ENCODE peak calls at places on chromosomes 7 and 10, in eight cellular contexts. E, O, A, Y, Q, S, M and U are unnamed samples.

GRCh38 chr7:26735976-26736600 is 128.3 kb downstream of the SKAP2 start:
- DNase-seq in E (no peak), O (no peak), A (no peak), Y (no peak), Q (no peak), S (no peak), M (no peak), U (no peak)

GRCh38 chr7:127865466-127865865 is 165.8 kb downstream of the LRRC4 start:
- DNase-seq in E (no peak), O (no peak), A (peak; percentile 50), Y (peak; percentile 81), Q (no peak), S (peak; percentile 72), M (no peak), U (peak; percentile 65)

GRCh38 chr7:53094827-53095226 is 59.4 kb downstream of the POM121L12 start:
- DNase-seq in E (no peak), O (no peak), A (no peak), Y (no peak), Q (no peak), S (no peak), M (peak; percentile 78), U (no peak)

GRCh38 chr10:110415809-110416208 is 81.9 kb upstream of the DUSP5 start:
- DNase-seq in E (no peak), O (no peak), A (no peak), Y (no peak), Q (no peak), S (no peak), M (peak; percentile 33), U (no peak)

GRCh38 chr7:50595538-50596102 is 30.4 kb upstream of the DDC start:
- DNase-seq in E (no peak), O (peak; percentile 71), A (no peak), Y (peak; percentile 51), Q (no peak), S (peak; percentile 34), M (peak; percentile 33), U (no peak)

GRCh38 chr7:101864039-101864438 is 46.6 kb downstream of the CUX1 start:
- DNase-seq in E (no peak), O (no peak), A (no peak), Y (no peak), Q (no peak), S (no peak), M (no peak), U (no peak)

GRCh38 chr10:58518775-58519174 is 6.1 kb downstream of the BICC1 start:
- DNase-seq in E (no peak), O (no peak), A (no peak), Y (no peak), Q (no peak), S (peak; percentile 31), M (no peak), U (no peak)

GRCh38 chr10:7333995-7334964 is 76.6 kb downstream of the SFMBT2 start:
- DNase-seq in E (no peak), O (no peak), A (no peak), Y (no peak), Q (no peak), S (peak; percentile 45), M (peak; percentile 18), U (no peak)

GRCh38 chr7:127953966-127954365 is 77.3 kb downstream of the LRRC4 start:
- DNase-seq in E (no peak), O (no peak), A (no peak), Y (no peak), Q (no peak), S (no peak), M (no peak), U (no peak)

GRCh38 chr7:35645691-35646090 is 49.2 kb downstream of the HERPUD2 start:
- DNase-seq in E (no peak), O (no peak), A (no peak), Y (no peak), Q (no peak), S (no peak), M (no peak), U (no peak)

GRCh38 chr7:7816084-7816483 is 97.7 kb upstream of the RPA3 start:
- DNase-seq in E (no peak), O (peak; percentile 74), A (no peak), Y (no peak), Q (peak; percentile 41), S (no peak), M (no peak), U (no peak)

GRCh38 chr7:157848508-157849340 is 511.9 kb downstream of the DNAJB6 start:
- DNase-seq in E (no peak), O (no peak), A (no peak), Y (no peak), Q (no peak), S (no peak), M (no peak), U (no peak)
- H3K9me3 ChIP-seq in E (no peaks in the 10 kb centered on the region), O (no peaks in the 10 kb centered on the region), A (no peaks in the 10 kb centered on the region), Y (no peaks in the 10 kb centered on the region), Q (no peaks in the 10 kb centered on the region), S (peaks cover 56% of the 10 kb centered on the region), M (no peaks in the 10 kb centered on the region), U (no peaks in the 10 kb centered on the region)

GRCh38 chr10:29403208-29403607 is 114.3 kb downstream of the LYZL1 start:
- DNase-seq in E (no peak), O (no peak), A (no peak), Y (no peak), Q (no peak), S (no peak), M (no peak), U (no peak)
- H3K9me3 ChIP-seq in E (peaks cover 4% of the 10 kb centered on the region), O (peaks cover 3% of the 10 kb centered on the region), A (peaks cover 6% of the 10 kb centered on the region), Y (no peaks in the 10 kb centered on the region), Q (no peaks in the 10 kb centered on the region), S (peaks cover 5% of the 10 kb centered on the region), M (no peaks in the 10 kb centered on the region), U (peaks cover 3% of the 10 kb centered on the region)

DNA sequence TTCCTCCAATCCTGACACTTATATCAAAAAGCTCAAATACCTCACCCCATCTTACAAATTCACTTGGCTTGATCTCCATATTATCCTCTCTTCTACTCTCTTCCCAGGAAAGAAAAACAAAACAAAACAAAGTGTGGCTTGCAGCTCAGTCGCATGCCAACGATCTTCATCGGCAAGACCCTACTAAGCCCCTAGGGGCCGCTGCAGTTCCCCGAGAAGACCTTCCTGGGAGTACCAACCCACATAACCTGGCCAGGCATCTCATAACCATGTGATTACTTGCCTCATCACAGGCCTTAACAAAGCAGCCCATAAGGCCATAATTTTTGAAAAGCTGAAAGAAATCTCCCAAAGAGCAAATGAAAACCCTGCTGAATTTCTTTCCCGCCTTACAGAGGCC is 103.7 kb downstream of the ZNF92 start:
- DNase-seq in E (no peak), O (no peak), A (no peak), Y (no peak), Q (no peak), S (peak; percentile 5), M (peak; percentile 35), U (no peak)
- H3K9me3 ChIP-seq in E (no peaks in the 10 kb centered on the region), O (no peaks in the 10 kb centered on the region), A (peaks cover 3% of the 10 kb centered on the region), Y (no peaks in the 10 kb centered on the region), Q (no peaks in the 10 kb centered on the region), S (no peaks in the 10 kb centered on the region), M (no peaks in the 10 kb centered on the region), U (no peaks in the 10 kb centered on the region)

GRCh38 chr10:37965006-37965405 is 11.4 kb downstream of the ZNF25 start:
- DNase-seq in E (no peak), O (no peak), A (no peak), Y (no peak), Q (no peak), S (no peak), M (no peak), U (no peak)

GRCh38 chr10:37957841-37958240 is 18.6 kb downstream of the ZNF25 start:
- DNase-seq in E (no peak), O (no peak), A (no peak), Y (no peak), Q (no peak), S (no peak), M (no peak), U (no peak)

DNA sequence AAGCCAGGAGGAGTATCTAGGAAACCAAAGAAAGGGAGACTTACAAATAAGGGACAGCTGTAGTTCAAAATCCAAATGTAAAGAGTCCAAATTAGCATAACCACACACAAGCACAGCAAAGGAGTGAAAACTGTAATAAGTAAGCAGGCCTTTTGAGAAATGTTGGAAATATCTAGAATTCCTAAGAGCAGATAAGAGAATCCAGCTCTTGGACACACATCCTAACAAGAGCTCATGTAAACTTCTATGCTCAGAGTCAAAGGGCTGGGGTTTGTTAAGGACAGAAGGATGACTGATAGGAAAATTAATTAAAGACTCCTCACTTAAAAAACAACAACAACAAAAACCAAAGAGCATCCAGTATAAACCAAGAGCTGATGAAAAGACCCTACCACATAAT is 15.7 kb downstream of the ZNF25 start:
- DNase-seq in E (no peak), O (no peak), A (no peak), Y (no peak), Q (no peak), S (no peak), M (no peak), U (no peak)
- H3K9me3 ChIP-seq in E (peaks cover 13% of the 10 kb centered on the region), O (peaks cover 14% of the 10 kb centered on the region), A (no peaks in the 10 kb centered on the region), Y (no peaks in the 10 kb centered on the region), Q (peaks cover 3% of the 10 kb centered on the region), S (peaks cover 5% of the 10 kb centered on the region), M (no peaks in the 10 kb centered on the region), U (peaks cover 8% of the 10 kb centered on the region)

DNA sequence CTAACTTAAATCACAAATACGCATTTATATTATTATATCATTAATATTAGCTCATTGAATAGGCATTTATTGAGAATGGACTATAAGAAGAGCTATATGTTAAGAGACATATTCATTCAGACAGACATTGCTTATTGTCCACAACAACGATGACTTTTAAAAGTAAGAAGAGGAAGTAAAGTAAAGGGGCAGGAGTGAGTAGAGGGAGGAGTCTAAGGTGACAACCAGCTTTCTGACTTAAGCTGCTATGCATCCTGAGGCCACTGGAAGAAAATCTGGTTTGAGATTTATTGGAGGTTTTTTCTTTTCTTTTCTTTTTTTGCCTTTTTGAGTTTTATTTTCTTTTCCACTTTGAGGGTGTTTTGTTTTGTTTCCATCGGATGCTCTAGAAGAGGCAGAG is 723.5 kb downstream of the GRM8 start:
- DNase-seq in E (no peak), O (no peak), A (no peak), Y (no peak), Q (no peak), S (no peak), M (no peak), U (no peak)
- H3K9me3 ChIP-seq in E (no peaks in the 10 kb centered on the region), O (no peaks in the 10 kb centered on the region), A (no peaks in the 10 kb centered on the region), Y (no peaks in the 10 kb centered on the region), Q (no peaks in the 10 kb centered on the region), S (peaks cover 11% of the 10 kb centered on the region), M (no peaks in the 10 kb centered on the region), U (no peaks in the 10 kb centered on the region)

GRCh38 chr7:159226303-159226702 is 81.6 kb upstream of the VIPR2 start:
- DNase-seq in E (no peak), O (no peak), A (peak; percentile 28), Y (no peak), Q (no peak), S (no peak), M (no peak), U (no peak)
- H3K9me3 ChIP-seq in E (no peaks in the 10 kb centered on the region), O (no peaks in the 10 kb centered on the region), A (no peaks in the 10 kb centered on the region), Y (no peaks in the 10 kb centered on the region), Q (no peaks in the 10 kb centered on the region), S (peaks cover 33% of the 10 kb centered on the region), M (no peaks in the 10 kb centered on the region), U (no peaks in the 10 kb centered on the region)

DNA sequence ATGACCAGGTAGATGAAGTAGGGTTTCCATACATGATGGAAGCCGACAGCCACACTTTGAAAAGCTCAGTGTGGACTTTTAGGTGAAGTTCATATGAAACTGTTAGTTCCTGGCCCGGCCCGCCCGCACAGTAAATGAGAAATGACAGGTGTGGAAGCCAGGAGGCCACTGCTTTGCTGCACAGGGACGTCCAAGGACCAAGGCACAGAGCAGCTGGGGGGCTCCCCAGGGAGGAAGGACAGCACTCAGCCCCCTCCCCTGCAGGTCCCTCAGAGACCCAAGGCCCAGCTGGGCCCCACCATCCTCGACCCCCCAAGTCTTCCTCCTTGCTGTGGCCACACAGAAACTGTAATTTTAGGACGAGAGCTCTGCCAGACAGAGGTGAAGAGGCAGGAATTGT is 219.2 kb downstream of the PTPRN2 start:
- DNase-seq in E (no peak), O (no peak), A (no peak), Y (no peak), Q (no peak), S (no peak), M (no peak), U (no peak)
- H3K9me3 ChIP-seq in E (no peaks in the 10 kb centered on the region), O (no peaks in the 10 kb centered on the region), A (no peaks in the 10 kb centered on the region), Y (no peaks in the 10 kb centered on the region), Q (no peaks in the 10 kb centered on the region), S (peaks cover 37% of the 10 kb centered on the region), M (no peaks in the 10 kb centered on the region), U (no peaks in the 10 kb centered on the region)